ENCODE peak calls at places on chromosomes 1 and 21, in seven cellular contexts. One of them, this sample, is unnamed.

GRCh38 chr1:151502035-151502728 is 9.0 kb upstream of the CGN start:
- DNase-seq in trophoblast cell: no peak
- DNase-seq in hepatocyte: no peak
- DNase-seq in fibroblast of mammary gland: no peak
- DNase-seq in Calu3: no peak
- DNase-seq in neural progenitor cell: no peak
- DNase-seq in AG09319: no peak
- DNase-seq in this sample: no peak

GRCh38 chr1:201090536-201090935 is 21.7 kb downstream of the CACNA1S start:
- DNase-seq in hepatocyte: no peak
- DNase-seq in fibroblast of mammary gland: peak
- DNase-seq in AG09319: no peak
- DNase-seq in trophoblast cell: no peak
- DNase-seq in neural progenitor cell: no peak
- DNase-seq in Calu3: no peak
- DNase-seq in this sample: no peak

GRCh38 chr1:53148123-53148522 is 5.7 kb upstream of the SLC1A7 start:
- DNase-seq in trophoblast cell: peak
- DNase-seq in neural progenitor cell: no peak
- DNase-seq in Calu3: no peak
- DNase-seq in fibroblast of mammary gland: peak
- DNase-seq in AG09319: no peak
- DNase-seq in hepatocyte: no peak
- DNase-seq in this sample: no peak

GRCh38 chr1:101112051-101112770 is 86.6 kb upstream of the DPH5 start:
- DNase-seq in Calu3: no peak
- DNase-seq in AG09319: no peak
- DNase-seq in neural progenitor cell: peak
- DNase-seq in trophoblast cell: no peak
- DNase-seq in fibroblast of mammary gland: no peak
- DNase-seq in hepatocyte: no peak
- DNase-seq in this sample: peak

GRCh38 chr1:119968068-119968492 is 71.8 kb upstream of the ADAM30 start:
- DNase-seq in neural progenitor cell: peak
- DNase-seq in fibroblast of mammary gland: peak
- DNase-seq in AG09319: no peak
- DNase-seq in hepatocyte: peak
- DNase-seq in trophoblast cell: peak
- DNase-seq in Calu3: peak
- DNase-seq in this sample: peak

GRCh38 chr1:31697369-31697984 is 6.3 kb downstream of the COL16A1 start:
- DNase-seq in neural progenitor cell: no peak
- DNase-seq in hepatocyte: no peak
- DNase-seq in fibroblast of mammary gland: no peak
- DNase-seq in AG09319: no peak
- DNase-seq in Calu3: no peak
- DNase-seq in trophoblast cell: peak
- DNase-seq in this sample: no peak

GRCh38 chr21:26587621-26588260 is 14.7 kb upstream of the CYYR1 start:
- DNase-seq in Calu3: no peak
- DNase-seq in AG09319: peak
- DNase-seq in fibroblast of mammary gland: peak
- DNase-seq in neural progenitor cell: no peak
- DNase-seq in hepatocyte: peak
- DNase-seq in trophoblast cell: peak
- DNase-seq in this sample: peak

GRCh38 chr1:112544753-112545152 is 36.0 kb downstream of the WNT2B start:
- DNase-seq in hepatocyte: no peak
- DNase-seq in fibroblast of mammary gland: peak
- DNase-seq in trophoblast cell: no peak
- DNase-seq in Calu3: no peak
- DNase-seq in AG09319: no peak
- DNase-seq in neural progenitor cell: no peak
- DNase-seq in this sample: peak

GRCh38 chr1:230356190-230356589 is 69.9 kb downstream of the PGBD5 start:
- DNase-seq in trophoblast cell: no peak
- DNase-seq in AG09319: no peak
- DNase-seq in hepatocyte: no peak
- DNase-seq in neural progenitor cell: no peak
- DNase-seq in Calu3: no peak
- DNase-seq in fibroblast of mammary gland: no peak
- DNase-seq in this sample: no peak

GRCh38 chr1:98399219-98399618 is 262.3 kb upstream of the SNX7 start:
- DNase-seq in AG09319: no peak
- DNase-seq in trophoblast cell: no peak
- DNase-seq in neural progenitor cell: no peak
- DNase-seq in hepatocyte: no peak
- DNase-seq in fibroblast of mammary gland: peak
- DNase-seq in Calu3: no peak
- DNase-seq in this sample: no peak

GRCh38 chr1:202716654-202717053 is 6.4 kb upstream of the SYT2 start:
- DNase-seq in Calu3: no peak
- DNase-seq in fibroblast of mammary gland: no peak
- DNase-seq in AG09319: no peak
- DNase-seq in trophoblast cell: no peak
- DNase-seq in neural progenitor cell: no peak
- DNase-seq in hepatocyte: no peak
- DNase-seq in this sample: no peak

GRCh38 chr1:55055084-55055882 is 15.9 kb downstream of the PCSK9 start:
- DNase-seq in AG09319: no peak
- DNase-seq in hepatocyte: no peak
- DNase-seq in Calu3: no peak
- DNase-seq in neural progenitor cell: no peak
- DNase-seq in trophoblast cell: peak
- DNase-seq in fibroblast of mammary gland: no peak
- DNase-seq in this sample: peak

GRCh38 chr1:81237531-81238528 is 562.9 kb upstream of the ADGRL2 start:
- DNase-seq in AG09319: no peak
- DNase-seq in neural progenitor cell: peak
- DNase-seq in Calu3: no peak
- DNase-seq in trophoblast cell: no peak
- DNase-seq in hepatocyte: no peak
- DNase-seq in fibroblast of mammary gland: no peak
- DNase-seq in this sample: no peak

GRCh38 chr21:26554365-26554764 is 18.7 kb downstream of the CYYR1 start:
- DNase-seq in fibroblast of mammary gland: no peak
- DNase-seq in Calu3: no peak
- DNase-seq in neural progenitor cell: no peak
- DNase-seq in AG09319: no peak
- DNase-seq in hepatocyte: no peak
- DNase-seq in trophoblast cell: no peak
- DNase-seq in this sample: no peak

GRCh38 chr1:116711061-116711582 is 43.1 kb upstream of the CD2 start:
- DNase-seq in Calu3: peak
- DNase-seq in trophoblast cell: no peak
- DNase-seq in neural progenitor cell: peak
- DNase-seq in fibroblast of mammary gland: no peak
- DNase-seq in AG09319: no peak
- DNase-seq in hepatocyte: no peak
- DNase-seq in this sample: no peak

GRCh38 chr1:13628711-13629110 is 45.1 kb downstream of the PDPN start:
- DNase-seq in neural progenitor cell: peak
- DNase-seq in trophoblast cell: no peak
- DNase-seq in AG09319: no peak
- DNase-seq in fibroblast of mammary gland: no peak
- DNase-seq in Calu3: no peak
- DNase-seq in hepatocyte: no peak
- DNase-seq in this sample: no peak

GRCh38 chr1:22204989-22205913 is 62.4 kb upstream of the WNT4 start:
- DNase-seq in neural progenitor cell: no peak
- DNase-seq in Calu3: no peak
- DNase-seq in fibroblast of mammary gland: no peak
- DNase-seq in AG09319: peak
- DNase-seq in hepatocyte: no peak
- DNase-seq in trophoblast cell: no peak
- DNase-seq in this sample: peak